ENCODE peak calls at places on chromosome 16, in six cellular contexts. One of them, this sample, is unnamed.

GRCh38 chr16:85799497-85800320 is at the start of the genes COX4I1 and EMC8:
- DNase-seq in foreskin fibroblast: peak; percentile 91
- DNase-seq in AG04450: peak; percentile 75
- DNase-seq in fibroblast of mammary gland: peak; percentile 91
- DNase-seq in AG10803: peak; percentile 93
- DNase-seq in bronchial epithelial cell: peak; percentile 76
- DNase-seq in this sample: peak; percentile 94

GRCh38 chr16:49484454-49484853 is 110.8 kb downstream of the C16orf78 start:
- DNase-seq in AG04450: no peak
- DNase-seq in bronchial epithelial cell: no peak
- DNase-seq in AG10803: no peak
- DNase-seq in foreskin fibroblast: no peak
- DNase-seq in fibroblast of mammary gland: peak; percentile 2
- DNase-seq in this sample: peak; percentile 10

GRCh38 chr16:70454221-70455034 is at the start of gene FCSK:
- DNase-seq in AG04450: peak; percentile 10
- DNase-seq in AG10803: peak; percentile 45
- DNase-seq in fibroblast of mammary gland: peak; percentile 63
- DNase-seq in bronchial epithelial cell: peak; percentile 49
- DNase-seq in foreskin fibroblast: peak; percentile 42
- DNase-seq in this sample: peak; percentile 69

GRCh38 chr16:81004646-81005353 is 1.9 kb downstream of the CMC2 start:
- DNase-seq in AG04450: peak; percentile 32
- DNase-seq in bronchial epithelial cell: peak; percentile 62
- DNase-seq in foreskin fibroblast: peak; percentile 28
- DNase-seq in AG10803: peak; percentile 59
- DNase-seq in fibroblast of mammary gland: peak; percentile 71
- DNase-seq in this sample: peak; percentile 76

GRCh38 chr16:10578474-10579316 is 1.7 kb downstream of the EMP2 start:
- DNase-seq in fibroblast of mammary gland: no peak
- DNase-seq in bronchial epithelial cell: peak; percentile 37
- DNase-seq in foreskin fibroblast: no peak
- DNase-seq in AG10803: no peak
- DNase-seq in AG04450: no peak
- DNase-seq in this sample: no peak

GRCh38 chr16:27326738-27327585 is 13.2 kb downstream of the IL4R start:
- DNase-seq in foreskin fibroblast: peak; percentile 96
- DNase-seq in AG10803: peak; percentile 97
- DNase-seq in bronchial epithelial cell: peak; percentile 90
- DNase-seq in fibroblast of mammary gland: peak; percentile 97
- DNase-seq in AG04450: peak; percentile 78
- DNase-seq in this sample: peak; percentile 96

GRCh38 chr16:53913082-53913870 is 209.3 kb downstream of the FTO start:
- DNase-seq in AG04450: peak; percentile 75
- DNase-seq in fibroblast of mammary gland: peak; percentile 99
- DNase-seq in bronchial epithelial cell: peak; percentile 75
- DNase-seq in AG10803: peak; percentile 90
- DNase-seq in foreskin fibroblast: peak; percentile 92
- DNase-seq in this sample: peak; percentile 97

GRCh38 chr16:14198603-14199002 is 127.5 kb downstream of the MRTFB start:
- DNase-seq in bronchial epithelial cell: no peak
- DNase-seq in foreskin fibroblast: no peak
- DNase-seq in fibroblast of mammary gland: no peak
- DNase-seq in AG04450: no peak
- DNase-seq in AG10803: no peak
- DNase-seq in this sample: no peak

GRCh38 chr16:8549843-8550412 is 40.4 kb downstream of the TMEM114 start:
- DNase-seq in AG04450: no peak
- DNase-seq in fibroblast of mammary gland: no peak
- DNase-seq in AG10803: no peak
- DNase-seq in foreskin fibroblast: no peak
- DNase-seq in bronchial epithelial cell: no peak
- DNase-seq in this sample: no peak

GRCh38 chr16:11743308-11744074 is 834 bp upstream of the TXNDC11 start:
- DNase-seq in fibroblast of mammary gland: peak; percentile 86
- DNase-seq in AG04450: no peak
- DNase-seq in foreskin fibroblast: peak; percentile 58
- DNase-seq in AG10803: peak; percentile 74
- DNase-seq in bronchial epithelial cell: peak; percentile 66
- DNase-seq in this sample: peak; percentile 80

GRCh38 chr16:15457390-15457789 is 23.0 kb downstream of the BMERB1 start:
- DNase-seq in AG04450: no peak
- DNase-seq in bronchial epithelial cell: no peak
- DNase-seq in fibroblast of mammary gland: no peak
- DNase-seq in AG10803: no peak
- DNase-seq in foreskin fibroblast: no peak
- DNase-seq in this sample: no peak

GRCh38 chr16:80788016-80788415 is 16.4 kb downstream of the CDYL2 start:
- DNase-seq in bronchial epithelial cell: peak; percentile 65
- DNase-seq in fibroblast of mammary gland: peak; percentile 39
- DNase-seq in AG04450: no peak
- DNase-seq in foreskin fibroblast: no peak
- DNase-seq in AG10803: peak; percentile 79
- DNase-seq in this sample: peak; percentile 14

GRCh38 chr16:72939247-72939646 is 108.7 kb downstream of the ZFHX3 start:
- DNase-seq in AG04450: peak; percentile 44
- DNase-seq in foreskin fibroblast: peak; percentile 62
- DNase-seq in bronchial epithelial cell: peak; percentile 26
- DNase-seq in AG10803: peak; percentile 76
- DNase-seq in fibroblast of mammary gland: peak; percentile 72
- DNase-seq in this sample: peak; percentile 77

GRCh38 chr16:73565925-73566324 is 518.0 kb upstream of the ZFHX3 start:
- DNase-seq in AG10803: no peak
- DNase-seq in bronchial epithelial cell: no peak
- DNase-seq in foreskin fibroblast: no peak
- DNase-seq in fibroblast of mammary gland: no peak
- DNase-seq in AG04450: no peak
- DNase-seq in this sample: no peak

GRCh38 chr16:22847100-22847499 is 33.1 kb downstream of the HS3ST2 start:
- DNase-seq in fibroblast of mammary gland: no peak
- DNase-seq in AG04450: no peak
- DNase-seq in bronchial epithelial cell: no peak
- DNase-seq in AG10803: no peak
- DNase-seq in foreskin fibroblast: no peak
- DNase-seq in this sample: no peak

GRCh38 chr16:69485361-69485760 is 60.9 kb downstream of the CYB5B start:
- DNase-seq in fibroblast of mammary gland: no peak
- DNase-seq in bronchial epithelial cell: no peak
- DNase-seq in foreskin fibroblast: no peak
- DNase-seq in AG10803: no peak
- DNase-seq in AG04450: no peak
- DNase-seq in this sample: no peak

GRCh38 chr16:29694384-29695195 is 15.6 kb downstream of the QPRT start:
- DNase-seq in AG04450: no peak
- DNase-seq in bronchial epithelial cell: no peak
- DNase-seq in AG10803: no peak
- DNase-seq in foreskin fibroblast: no peak
- DNase-seq in fibroblast of mammary gland: peak; percentile 84
- DNase-seq in this sample: no peak

GRCh38 chr16:68091604-68092261 is 6.6 kb downstream of the NFATC3 start:
- DNase-seq in foreskin fibroblast: peak; percentile 72
- DNase-seq in bronchial epithelial cell: peak; percentile 99
- DNase-seq in fibroblast of mammary gland: peak; percentile 72
- DNase-seq in AG04450: no peak
- DNase-seq in AG10803: peak; percentile 70
- DNase-seq in this sample: peak; percentile 78

GRCh38 chr16:49280022-49280741 is 1.5 kb downstream of the CBLN1 start:
- DNase-seq in AG04450: no peak
- DNase-seq in bronchial epithelial cell: no peak
- DNase-seq in foreskin fibroblast: no peak
- DNase-seq in fibroblast of mammary gland: no peak
- DNase-seq in AG10803: no peak
- DNase-seq in this sample: no peak

GRCh38 chr16:68778551-68779231 is 41.6 kb downstream of the CDH1 start:
- DNase-seq in fibroblast of mammary gland: no peak
- DNase-seq in AG04450: no peak
- DNase-seq in foreskin fibroblast: no peak
- DNase-seq in bronchial epithelial cell: peak; percentile 84
- DNase-seq in AG10803: no peak
- DNase-seq in this sample: no peak

GRCh38 chr16:74742051-74742481 is 32.6 kb downstream of the FA2H start:
- DNase-seq in fibroblast of mammary gland: peak; percentile 48
- DNase-seq in AG10803: peak; percentile 7
- DNase-seq in foreskin fibroblast: no peak
- DNase-seq in bronchial epithelial cell: peak; percentile 22
- DNase-seq in AG04450: no peak
- DNase-seq in this sample: no peak

GRCh38 chr16:2160915-2161551 is 5.5 kb downstream of the TRAF7 start:
- DNase-seq in fibroblast of mammary gland: peak; percentile 81
- DNase-seq in AG10803: peak; percentile 87
- DNase-seq in bronchial epithelial cell: no peak
- DNase-seq in foreskin fibroblast: no peak
- DNase-seq in AG04450: no peak
- DNase-seq in this sample: peak; percentile 39

GRCh38 chr16:528111-529011 is 849 bp downstream of the CAPN15 start:
- DNase-seq in fibroblast of mammary gland: peak; percentile 76
- DNase-seq in AG10803: peak; percentile 65
- DNase-seq in foreskin fibroblast: peak; percentile 77
- DNase-seq in AG04450: no peak
- DNase-seq in bronchial epithelial cell: peak; percentile 76
- DNase-seq in this sample: peak; percentile 68

GRCh38 chr16:24700549-24701392 is 28.7 kb upstream of the TNRC6A start:
- DNase-seq in bronchial epithelial cell: peak; percentile 93
- DNase-seq in fibroblast of mammary gland: peak; percentile 99
- DNase-seq in foreskin fibroblast: peak; percentile 97
- DNase-seq in AG04450: peak; percentile 94
- DNase-seq in AG10803: peak; percentile 99
- DNase-seq in this sample: peak; percentile 97

GRCh38 chr16:739560-740458 is 988 bp downstream of the CIAO3 start:
- DNase-seq in fibroblast of mammary gland: no peak
- DNase-seq in foreskin fibroblast: no peak
- DNase-seq in AG04450: no peak
- DNase-seq in bronchial epithelial cell: no peak
- DNase-seq in AG10803: no peak
- DNase-seq in this sample: no peak

GRCh38 chr16:80725566-80726162 is 78.7 kb downstream of the CDYL2 start:
- DNase-seq in AG10803: no peak
- DNase-seq in fibroblast of mammary gland: peak; percentile 6
- DNase-seq in bronchial epithelial cell: no peak
- DNase-seq in AG04450: no peak
- DNase-seq in foreskin fibroblast: no peak
- DNase-seq in this sample: no peak

GRCh38 chr16:81583893-81584705 is 139.5 kb downstream of the CMIP start:
- DNase-seq in AG10803: peak; percentile 63
- DNase-seq in AG04450: peak; percentile 58
- DNase-seq in bronchial epithelial cell: peak; percentile 91
- DNase-seq in foreskin fibroblast: peak; percentile 71
- DNase-seq in fibroblast of mammary gland: peak; percentile 61
- DNase-seq in this sample: no peak

GRCh38 chr16:86929149-86929871 is 351.0 kb downstream of the FOXL1 start:
- DNase-seq in bronchial epithelial cell: peak; percentile 53
- DNase-seq in foreskin fibroblast: peak; percentile 30
- DNase-seq in AG04450: peak; percentile 59
- DNase-seq in AG10803: peak; percentile 69
- DNase-seq in fibroblast of mammary gland: peak; percentile 73
- DNase-seq in this sample: peak; percentile 84

GRCh38 chr16:17602678-17603077 is 131.9 kb upstream of the XYLT1 start:
- DNase-seq in fibroblast of mammary gland: no peak
- DNase-seq in bronchial epithelial cell: no peak
- DNase-seq in AG04450: no peak
- DNase-seq in AG10803: no peak
- DNase-seq in foreskin fibroblast: no peak
- DNase-seq in this sample: no peak

GRCh38 chr16:21275529-21275928 is 2.6 kb downstream of the CRYM start:
- DNase-seq in fibroblast of mammary gland: no peak
- DNase-seq in bronchial epithelial cell: no peak
- DNase-seq in AG10803: no peak
- DNase-seq in AG04450: no peak
- DNase-seq in foreskin fibroblast: no peak
- DNase-seq in this sample: no peak

GRCh38 chr16:84115919-84116719 is 623 bp downstream of the MBTPS1 start:
- DNase-seq in bronchial epithelial cell: peak; percentile 38
- DNase-seq in fibroblast of mammary gland: peak; percentile 30
- DNase-seq in AG04450: no peak
- DNase-seq in foreskin fibroblast: no peak
- DNase-seq in AG10803: peak; percentile 31
- DNase-seq in this sample: peak; percentile 49

GRCh38 chr16:85415196-85415988 is 197.7 kb upstream of the GSE1 start:
- DNase-seq in foreskin fibroblast: no peak
- DNase-seq in AG04450: no peak
- DNase-seq in AG10803: no peak
- DNase-seq in fibroblast of mammary gland: no peak
- DNase-seq in bronchial epithelial cell: no peak
- DNase-seq in this sample: no peak

GRCh38 chr16:25707982-25708583 is 16.3 kb downstream of the HS3ST4 start:
- DNase-seq in AG10803: no peak
- DNase-seq in fibroblast of mammary gland: peak; percentile 14
- DNase-seq in AG04450: no peak
- DNase-seq in bronchial epithelial cell: peak; percentile 11
- DNase-seq in foreskin fibroblast: no peak
- DNase-seq in this sample: peak; percentile 3
- TF ChIP-seq CTCF in AG10803: peak; percentile 15
- TF ChIP-seq CTCF in fibroblast of mammary gland: peak; percentile 34
- TF ChIP-seq CTCF in AG04450: peak; percentile 6
- TF ChIP-seq CTCF in bronchial epithelial cell: peak; percentile 30
- TF ChIP-seq CTCF in foreskin fibroblast: peak; percentile 24
- TF ChIP-seq CTCF in this sample: peak; percentile 9

DNA sequence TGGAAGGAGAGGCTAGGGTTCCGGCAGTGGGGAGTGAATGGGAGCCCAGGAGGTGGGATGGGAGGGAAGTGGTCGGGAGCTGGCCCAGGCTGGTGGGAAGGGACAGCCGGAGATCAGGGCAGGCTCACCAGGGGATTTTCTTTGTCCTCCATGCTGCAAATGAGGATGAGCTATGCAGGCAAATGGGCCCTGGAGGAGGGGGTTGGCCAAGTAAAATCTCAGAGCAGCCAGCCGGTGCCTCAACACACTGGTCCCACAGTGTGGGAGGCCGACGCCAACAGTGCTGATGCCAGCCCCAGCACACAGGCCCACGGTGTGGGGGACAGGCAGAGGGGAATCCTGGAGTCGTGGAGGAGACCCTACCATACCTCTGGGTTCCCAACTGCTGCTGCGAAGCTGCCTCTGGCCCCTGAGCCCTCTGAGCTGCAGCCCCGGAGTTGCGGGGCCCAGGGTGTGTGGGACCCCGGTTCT is 4.0 kb upstream of the NDRG4 start:
- DNase-seq in foreskin fibroblast: no peak
- DNase-seq in bronchial epithelial cell: no peak
- DNase-seq in AG04450: no peak
- DNase-seq in AG10803: no peak
- DNase-seq in fibroblast of mammary gland: no peak
- DNase-seq in this sample: no peak
- H3K4me3 ChIP-seq in foreskin fibroblast: no peak overlapping the region
- H3K4me3 ChIP-seq in bronchial epithelial cell: no peak overlapping the region
- H3K4me3 ChIP-seq in AG04450: no peak overlapping the region
- H3K4me3 ChIP-seq in AG10803: no peak overlapping the region
- H3K4me3 ChIP-seq in fibroblast of mammary gland: no peak overlapping the region
- H3K4me3 ChIP-seq in this sample: no peak overlapping the region

GRCh38 chr16:64455275-64455674 is 666.6 kb downstream of the CDH11 start:
- DNase-seq in AG10803: peak; percentile 42
- DNase-seq in foreskin fibroblast: no peak
- DNase-seq in fibroblast of mammary gland: peak; percentile 54
- DNase-seq in AG04450: no peak
- DNase-seq in bronchial epithelial cell: peak; percentile 63
- DNase-seq in this sample: peak; percentile 61
- TF ChIP-seq CTCF in AG10803: peak; percentile 47
- TF ChIP-seq CTCF in foreskin fibroblast: peak; percentile 16
- TF ChIP-seq CTCF in fibroblast of mammary gland: peak; percentile 41
- TF ChIP-seq CTCF in AG04450: peak; percentile 48
- TF ChIP-seq CTCF in bronchial epithelial cell: no peak
- TF ChIP-seq CTCF in this sample: peak; percentile 43

GRCh38 chr16:62516001-62516400 is 479.8 kb upstream of the CDH8 start:
- DNase-seq in bronchial epithelial cell: no peak
- DNase-seq in AG10803: no peak
- DNase-seq in foreskin fibroblast: no peak
- DNase-seq in fibroblast of mammary gland: no peak
- DNase-seq in AG04450: no peak
- DNase-seq in this sample: no peak
- H3K4me3 ChIP-seq in bronchial epithelial cell: no peak overlapping the region
- H3K4me3 ChIP-seq in AG10803: no peak overlapping the region
- H3K4me3 ChIP-seq in foreskin fibroblast: no peak overlapping the region
- H3K4me3 ChIP-seq in fibroblast of mammary gland: no peak overlapping the region
- H3K4me3 ChIP-seq in AG04450: no peak overlapping the region
- H3K4me3 ChIP-seq in this sample: no peak overlapping the region

This sample was measured in fibroblast of pulmonary artery.